ENCODE peak calls at places on chromosomes 6 and 20, in five cellular contexts. O is astrocyte; W is heart right ventricle; I is sigmoid colon; H is naive thymus-derived CD4-positive, alpha-beta T cell. X is an unnamed sample.

GRCh38 chr6:165762876-165763275 is 99.8 kb upstream of the PDE10A start:
- DNase-seq in I (no peak), H (no peak), W (no peak), O (no peak), X (no peak)

GRCh38 chr20:33465536-33466302 is 22.2 kb upstream of the SNTA1 start:
- DNase-seq in W (no peak), I (peak; percentile 67), H (no peak), O (no peak), X (no peak)

GRCh38 chr6:15351631-15352030 is 105.8 kb downstream of the JARID2 start:
- DNase-seq in H (no peak), O (peak; percentile 89), W (peak; percentile 48), I (peak; percentile 85), X (no peak)

GRCh38 chr20:2873747-2874041 is 413 bp downstream of the PTPRA start:
- DNase-seq in H (peak; percentile 70), O (no peak), I (no peak), W (peak; percentile 57), X (peak; percentile 90)

GRCh38 chr6:44667226-44667625 is 279.7 kb downstream of the CDC5L start:
- DNase-seq in O (peak; percentile 98), H (no peak), I (no peak), W (no peak), X (no peak)

GRCh38 chr6:133132092-133132491 is 109.1 kb upstream of the EYA4 start:
- DNase-seq in H (no peak), O (peak; percentile 60), I (no peak), W (no peak), X (no peak)

GRCh38 chr20:48679603-48680002 is 148.2 kb downstream of the PREX1 start:
- DNase-seq in H (no peak), W (no peak), O (no peak), I (no peak), X (no peak)

GRCh38 chr6:41901882-41902519 is 6.8 kb upstream of the USP49 start:
- DNase-seq in H (peak; percentile 42), O (no peak), W (peak; percentile 10), I (no peak), X (no peak)

GRCh38 chr6:119351005-119351394 is 1.4 kb upstream of the MAN1A1 start:
- DNase-seq in W (no peak), H (no peak), I (no peak), O (peak; percentile 23), X (no peak)
- H3K4me1 ChIP-seq in W (peaks cover 23% of the 10 kb centered on the region), H (peaks cover 9% of the 10 kb centered on the region), I (peaks cover 30% of the 10 kb centered on the region), O (peaks cover 11% of the 10 kb centered on the region), X (peaks cover 72% of the 10 kb centered on the region)

DNA sequence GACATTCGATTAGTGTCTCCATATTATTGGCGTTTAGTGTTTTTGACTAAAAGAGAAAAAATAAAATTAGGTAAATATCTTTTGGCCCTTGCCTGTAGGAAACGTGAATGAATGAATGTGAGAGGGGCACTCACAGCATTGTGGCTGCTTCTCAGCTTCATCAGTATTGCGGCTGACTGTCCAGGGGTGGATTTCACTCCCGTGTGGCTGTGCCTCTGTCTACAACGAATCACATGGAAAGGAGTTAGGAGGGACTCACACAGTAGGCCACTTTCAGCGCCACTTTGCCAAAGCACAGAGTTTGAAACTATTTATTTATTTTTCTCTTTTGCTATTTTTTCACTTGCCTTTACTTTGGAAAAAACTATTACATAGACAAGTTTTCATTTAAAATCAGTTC is 805 bp downstream of the TAGAP start:
- DNase-seq in W (no peak), O (no peak), I (no peak), H (no peak), X (no peak)
- H3K27me3 ChIP-seq in W (no peaks in the 10 kb centered on the region), O (peaks cover 7% of the 10 kb centered on the region), I (peaks cover 6% of the 10 kb centered on the region), H (no peaks in the 10 kb centered on the region), X (no peaks in the 10 kb centered on the region)

DNA sequence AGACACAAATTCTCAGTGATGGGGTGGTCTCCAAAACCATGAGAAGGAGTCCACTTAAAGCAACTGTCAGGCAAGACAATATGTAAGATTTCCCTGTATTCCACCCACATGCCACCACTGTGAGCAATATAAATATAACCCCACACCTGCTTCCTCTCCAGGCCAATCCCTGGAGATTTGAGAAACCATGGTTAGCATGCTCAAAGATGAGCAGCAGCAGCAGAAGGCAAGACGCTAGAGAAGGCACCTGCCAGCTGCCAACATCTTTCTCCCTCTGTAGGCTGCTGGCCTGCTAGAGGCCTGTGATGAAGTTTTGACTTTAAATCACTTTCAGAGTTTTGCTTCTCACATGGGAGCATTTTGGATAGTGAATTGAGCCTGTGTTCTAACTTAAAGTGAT is 7.9 kb upstream of the SOD2 start:
- DNase-seq in O (peak; percentile 4), W (no peak), I (no peak), H (no peak), X (no peak)
- H3K27ac ChIP-seq in O (peak overlapping the region; percentile 78), W (peak overlapping the region; percentile 48), I (peak overlapping the region; percentile 77), H (no peak overlapping the region), X (peak overlapping the region; percentile 89)

DNA sequence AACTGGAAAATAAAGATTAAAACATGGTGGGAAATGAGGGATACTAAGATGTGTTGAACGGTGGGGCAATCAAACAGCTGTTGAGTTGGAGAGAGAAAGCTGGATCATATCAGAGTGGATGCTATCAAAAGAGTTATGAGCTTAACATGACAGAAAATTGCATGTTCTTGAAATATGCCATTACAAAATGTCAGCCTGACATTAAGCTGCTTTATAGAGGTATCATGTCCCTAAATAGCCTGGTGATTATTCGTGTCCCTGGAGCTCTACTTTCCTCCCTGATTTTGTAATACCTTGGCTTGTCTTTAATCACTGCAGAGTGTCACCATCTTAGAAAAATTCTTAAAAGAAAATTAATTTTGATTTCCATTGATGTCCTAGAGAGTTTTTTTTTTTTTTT is 223.1 kb downstream of the PHF3 start:
- DNase-seq in H (no peak), I (no peak), O (no peak), W (no peak), X (no peak)
- H3K4me1 ChIP-seq in H (no peaks in the 10 kb centered on the region), I (no peaks in the 10 kb centered on the region), O (no peaks in the 10 kb centered on the region), W (no peaks in the 10 kb centered on the region), X (no peaks in the 10 kb centered on the region)

DNA sequence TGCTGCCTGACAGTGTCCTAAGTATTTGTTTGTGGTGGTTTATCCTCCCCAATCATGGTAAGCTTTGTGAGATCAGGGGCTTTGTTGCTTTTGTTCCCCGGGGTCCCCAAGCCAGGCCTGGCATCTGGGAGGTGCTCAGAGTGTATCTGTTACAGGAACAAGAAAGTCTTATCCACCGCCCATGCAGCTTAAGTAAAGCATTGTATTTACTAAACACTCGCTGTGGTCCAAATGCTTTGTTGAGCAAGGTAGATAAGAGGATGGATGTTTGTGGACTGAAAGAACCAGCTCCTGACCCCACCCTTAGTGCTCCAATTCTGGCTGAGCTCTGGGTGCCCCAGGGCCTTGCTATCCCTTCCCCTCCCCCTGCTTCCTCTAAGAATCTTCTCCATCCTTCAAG is 19.8 kb upstream of the TFAP2C start:
- DNase-seq in I (no peak), W (no peak), H (no peak), O (no peak), X (no peak)
- H3K27me3 ChIP-seq in I (no peaks in the 10 kb centered on the region), W (peaks cover 17% of the 10 kb centered on the region), H (no peaks in the 10 kb centered on the region), O (peaks cover 3% of the 10 kb centered on the region), X (no peaks in the 10 kb centered on the region)

DNA sequence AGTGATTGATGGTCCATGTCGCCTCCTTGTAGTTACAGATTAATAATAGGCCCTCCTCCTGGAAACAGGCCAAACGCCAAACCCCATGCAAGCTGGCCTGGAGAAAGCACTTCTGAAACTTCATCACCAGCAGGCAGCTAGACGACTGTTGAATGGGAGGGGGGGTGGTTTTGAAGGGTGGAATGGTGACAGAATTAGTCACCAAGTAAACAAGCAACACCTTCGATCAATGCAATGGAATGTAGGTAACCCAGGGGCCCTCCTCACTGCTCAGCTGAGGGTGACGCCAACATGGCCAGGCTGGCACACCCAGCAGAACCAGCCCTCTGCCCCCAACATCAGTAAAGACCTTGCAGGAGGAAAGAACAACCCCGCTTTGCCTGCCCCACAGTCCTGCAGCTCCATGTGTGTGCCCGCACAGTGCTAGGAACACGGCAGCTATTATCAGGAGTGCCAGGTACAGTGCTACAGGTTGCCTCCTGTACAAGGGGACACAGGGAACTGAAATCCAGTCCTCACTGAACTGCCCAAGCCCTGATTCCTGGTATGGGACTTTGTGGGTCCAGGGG is 2.7 kb downstream of the BCAS1 start:
- DNase-seq in O (peak; percentile 65), W (no peak), I (no peak), H (no peak), X (peak; percentile 73)
- H3K27ac ChIP-seq in O (no peak overlapping the region), W (no peak overlapping the region), I (no peak overlapping the region), H (no peak overlapping the region), X (peak overlapping the region; percentile 67)

DNA sequence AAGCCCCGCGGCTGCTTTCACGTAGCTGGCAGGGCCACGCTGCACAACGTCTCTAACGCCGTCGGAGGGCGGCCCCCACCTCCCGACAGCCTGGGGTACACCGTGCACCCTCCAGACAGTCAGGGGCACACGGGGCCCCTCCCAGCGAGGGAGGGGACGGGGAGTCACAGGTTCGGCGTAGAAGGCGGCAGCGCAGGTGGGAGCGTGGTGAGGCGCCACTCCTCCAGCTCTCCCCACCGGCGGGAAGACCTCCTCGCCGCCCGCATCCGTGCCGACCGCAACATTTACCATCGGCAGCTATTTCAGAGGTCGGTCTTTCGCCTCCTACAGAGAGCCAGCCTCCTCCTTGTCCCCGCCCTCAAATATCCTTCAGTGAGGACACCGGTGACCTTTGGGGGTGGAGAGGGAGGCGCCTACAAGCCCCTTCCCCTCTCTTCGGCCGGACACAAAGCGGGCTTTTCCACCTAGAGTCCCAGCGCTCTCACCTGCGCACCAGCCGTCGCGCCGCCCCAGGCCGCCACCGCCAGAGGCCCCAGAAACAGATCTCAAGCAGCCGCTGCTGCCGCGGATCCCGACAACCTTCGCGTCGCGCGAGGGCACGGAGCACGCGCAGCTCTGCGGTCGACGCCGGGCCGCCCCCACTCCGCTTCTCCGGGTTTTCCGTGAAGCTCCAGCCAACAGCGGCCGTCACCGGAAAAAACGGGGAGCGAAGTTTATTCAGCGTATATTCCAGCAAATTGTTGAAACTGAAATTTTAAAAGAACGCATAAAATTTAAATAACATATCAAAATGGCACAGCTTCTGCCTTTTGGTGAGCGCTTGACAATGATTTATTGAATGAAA is at the start of gene MKKS:
- DNase-seq in O (peak; percentile 89), I (peak; percentile 95), W (peak; percentile 94), H (peak; percentile 86), X (peak; percentile 97)
- H3K4me1 ChIP-seq in O (peaks cover 10% of the 10 kb centered on the region), I (peaks cover 18% of the 10 kb centered on the region), W (peaks cover 50% of the 10 kb centered on the region), H (peaks cover 4% of the 10 kb centered on the region), X (peaks cover 8% of the 10 kb centered on the region)

GRCh38 chr20:64169089-64169560 is 4.9 kb downstream of the MYT1 start:
- DNase-seq in I (no peak), H (no peak), O (no peak), W (no peak), X (no peak)
- H3K27me3 ChIP-seq in I (peaks cover 57% of the 10 kb centered on the region), H (no peaks in the 10 kb centered on the region), O (peaks cover 21% of the 10 kb centered on the region), W (peaks cover 88% of the 10 kb centered on the region), X (peaks cover 81% of the 10 kb centered on the region)

X was measured in left lung.